ENCODE peak calls at places on chromosomes 1 and 21, in ten cellular contexts. O is lower leg skin, L is A549, B is NB4, G is HepG2, W is Peyer's patch, S is H54, P is body of pancreas, N is stomach, Z is suprapubic skin. T is an unnamed sample.

GRCh38 chr21:37563641-37564340 is 197.2 kb downstream of the DYRK1A start:
- DNase-seq in L (peak; percentile 66), N (peak; percentile 95), O (peak; percentile 98), W (peak; percentile 95), Z (peak; percentile 94), G (no peak), P (peak; percentile 96), B (peak; percentile 96), S (peak; percentile 86), T (peak; percentile 95)

GRCh38 chr1:87632232-87632631 is 303.6 kb downstream of the LMO4 start:
- DNase-seq in L (no peak), S (no peak), O (no peak), G (no peak), P (no peak), B (no peak), W (no peak), N (no peak), Z (no peak), T (no peak)

GRCh38 chr1:67979532-67979931 is 70.9 kb downstream of the DIRAS3 start:
- DNase-seq in P (no peak), Z (no peak), N (no peak), L (peak; percentile 10), S (no peak), G (no peak), O (no peak), B (no peak), W (no peak), T (no peak)

GRCh38 chr21:16572032-16572431 is 842.2 kb downstream of the USP25 start:
- DNase-seq in Z (no peak), B (no peak), W (no peak), L (no peak), P (no peak), O (no peak), N (no peak), G (no peak), S (no peak), T (no peak)

GRCh38 chr1:182143154-182143657 is 81.7 kb upstream of the ZNF648 start:
- DNase-seq in L (peak; percentile 54), P (peak; percentile 93), N (peak; percentile 96), G (peak; percentile 71), S (peak; percentile 54), Z (peak; percentile 97), O (peak; percentile 99), W (peak; percentile 93), B (peak; percentile 86), T (peak; percentile 91)

GRCh38 chr1:18948048-18948912 is 8.2 kb downstream of the IFFO2 start:
- DNase-seq in B (no peak), P (no peak), Z (no peak), S (peak; percentile 56), W (no peak), O (no peak), L (no peak), G (no peak), N (no peak), T (no peak)

GRCh38 chr1:17551755-17552234 is 12.3 kb downstream of the ARHGEF10L start:
- DNase-seq in Z (no peak), G (no peak), S (no peak), B (no peak), O (no peak), P (peak; percentile 68), N (peak; percentile 71), L (no peak), W (peak; percentile 54), T (no peak)

GRCh38 chr1:13407811-13408210 is 2.4 kb upstream of the PRAMEF20 start:
- DNase-seq in N (no peak), L (no peak), B (no peak), O (no peak), G (no peak), W (no peak), P (no peak), Z (no peak), S (no peak), T (no peak)

GRCh38 chr1:245764040-245764439 is 609.3 kb downstream of the KIF26B start:
- DNase-seq in N (no peak), Z (no peak), W (no peak), B (no peak), L (no peak), G (no peak), O (no peak), S (no peak), P (no peak), T (no peak)

GRCh38 chr1:3922851-3923250 is 22.8 kb upstream of the C1orf174 start:
- DNase-seq in G (no peak), L (no peak), O (no peak), N (no peak), P (no peak), B (no peak), S (no peak), Z (no peak), W (no peak), T (no peak)

GRCh38 chr1:240575976-240576666 is 35.8 kb downstream of the GREM2 start:
- DNase-seq in L (no peak), S (peak; percentile 24), G (no peak), N (no peak), O (no peak), P (no peak), Z (no peak), B (peak; percentile 47), W (no peak), T (no peak)

GRCh38 chr21:33495743-33496142 is 4.2 kb upstream of the DNAJC28 start:
- DNase-seq in O (no peak), S (no peak), W (no peak), G (no peak), B (no peak), Z (no peak), L (no peak), P (no peak), N (no peak), T (no peak)

GRCh38 chr21:31335957-31336738 is 7.9 kb downstream of the TIAM1 start:
- DNase-seq in B (no peak), L (peak; percentile 8), W (no peak), S (peak; percentile 80), N (no peak), P (no peak), O (no peak), G (no peak), Z (no peak), T (peak; percentile 30)

GRCh38 chr1:87539147-87539546 is 210.5 kb downstream of the LMO4 start:
- DNase-seq in P (no peak), G (no peak), O (no peak), N (no peak), Z (no peak), L (no peak), B (no peak), S (no peak), W (no peak), T (no peak)

GRCh38 chr1:62437273-62437945 is 560 bp downstream of the USP1 start:
- DNase-seq in G (no peak), P (peak; percentile 60), B (peak; percentile 51), S (no peak), N (no peak), W (peak; percentile 83), Z (peak; percentile 81), L (no peak), O (no peak), T (no peak)
- TF ChIP-seq POLR2A in G (no peak), P (no peak), B (no peak), S (no peak), N (no peak), W (no peak), Z (no peak), L (no peak), O (no peak), T (no peak)

GRCh38 chr1:32311709-32312393 is 20.0 kb downstream of the HDAC1 start:
- DNase-seq in W (no peak), B (no peak), S (no peak), Z (no peak), P (no peak), O (peak; percentile 23), L (no peak), N (no peak), G (peak; percentile 34), T (no peak)
- TF ChIP-seq POLR2A in W (no peak), B (no peak), S (no peak), Z (no peak), P (no peak), O (no peak), L (no peak), N (no peak), G (no peak), T (no peak)

GRCh38 chr1:89538361-89538760 is 13.7 kb downstream of the LRRC8B start:
- DNase-seq in W (no peak), Z (no peak), P (no peak), B (peak; percentile 23), S (no peak), O (no peak), L (no peak), G (no peak), N (no peak), T (no peak)
- TF ChIP-seq POLR2A in W (no peak), Z (no peak), P (no peak), B (no peak), S (no peak), O (no peak), L (no peak), G (no peak), N (no peak), T (no peak)

GRCh38 chr1:248839168-248839555 is 1.1 kb downstream of the ZNF672 start:
- DNase-seq in W (no peak), N (no peak), G (no peak), P (no peak), Z (no peak), L (no peak), B (no peak), S (no peak), O (no peak), T (no peak)

GRCh38 chr1:248837794-248838356 is at the start of gene ZNF672:
- DNase-seq in P (peak; percentile 99), O (peak; percentile 100), B (peak; percentile 96), G (peak; percentile 96), W (peak; percentile 98), L (peak; percentile 90), S (peak; percentile 83), Z (peak; percentile 99), N (peak; percentile 99), T (peak; percentile 99)

GRCh38 chr1:248840946-248841345 is 2.9 kb downstream of the ZNF672 start:
- DNase-seq in L (no peak), W (no peak), N (no peak), O (peak; percentile 43), Z (no peak), S (no peak), P (no peak), B (no peak), G (no peak), T (no peak)

GRCh38 chr1:248837045-248837793 is 805 bp upstream of the ZNF672 start:
- DNase-seq in O (peak; percentile 74), N (peak; percentile 14), P (peak; percentile 46), G (no peak), L (no peak), Z (peak; percentile 50), S (no peak), W (no peak), B (no peak), T (no peak)

DNA sequence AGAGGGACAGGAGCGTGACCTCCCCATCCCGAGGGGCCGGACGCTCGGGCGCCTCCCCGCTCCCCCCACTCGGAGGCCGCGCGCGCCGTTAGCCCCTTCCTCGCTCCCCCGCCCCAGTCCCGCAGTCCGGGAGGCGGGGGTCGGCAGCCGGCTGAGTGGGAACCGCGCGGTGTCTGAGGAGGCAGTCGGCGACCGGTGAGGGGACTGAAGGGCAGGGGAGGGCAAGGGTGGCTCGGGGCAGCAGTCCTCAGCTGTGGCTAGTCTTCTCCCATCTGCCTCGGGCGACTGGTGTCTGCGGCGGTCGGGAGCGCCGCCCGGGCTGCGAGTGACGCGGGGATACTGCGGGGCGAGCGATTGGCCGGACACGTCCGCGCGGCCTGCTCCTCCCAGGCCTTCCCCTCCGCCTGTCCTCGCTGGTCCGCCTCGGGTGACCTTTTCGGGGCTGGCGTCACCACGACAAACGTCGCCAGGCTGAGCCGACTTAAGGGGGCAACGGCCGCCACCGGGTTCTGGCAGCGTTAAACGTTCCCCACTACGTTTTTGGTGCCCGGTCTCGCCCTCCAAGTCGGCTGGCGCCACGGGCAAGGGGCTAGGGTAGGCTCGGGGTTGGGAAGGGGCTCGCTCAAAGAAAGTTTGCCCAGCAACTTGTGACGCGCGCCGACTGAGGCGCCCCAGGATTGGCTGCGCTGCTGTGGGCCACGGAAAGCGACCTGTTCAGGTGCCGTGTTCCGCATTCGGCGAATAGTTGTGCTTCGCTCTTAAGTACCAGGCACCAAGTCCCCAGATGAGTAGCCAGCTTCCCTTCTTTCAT is 538 bp downstream of the ZNF672 start:
- DNase-seq in N (peak; percentile 94), L (peak; percentile 71), W (peak; percentile 95), S (peak; percentile 65), O (peak; percentile 97), B (peak; percentile 90), P (peak; percentile 92), Z (peak; percentile 95), G (peak; percentile 80), T (peak; percentile 97)
- TF ChIP-seq POLR2A in N (no peak), L (peak; percentile 69), W (peak; percentile 90), S (peak; percentile 83), O (no peak), B (peak; percentile 79), P (peak; percentile 93), Z (peak; percentile 86), G (peak; percentile 88), T (no peak)

T was measured in heart left ventricle.